ENCODE peak calls at places on chromosomes 13 and 19, in seven cellular contexts. H is midbrain, T is iPS DF 6.9, M is RCC 7860, A is lower leg skin, D is AG08395, K is T follicular helper cell. Q is an unnamed sample.

GRCh38 chr19:4267901-4268815 is 10.9 kb upstream of the SHD start:
- DNase-seq in H (no peak), T (no peak), M (no peak), A (no peak), D (peak), K (no peak), Q (no peak)

GRCh38 chr19:49071860-49072547 is 495 bp downstream of the KCNA7 start:
- DNase-seq in H (no peak), T (no peak), M (no peak), A (peak), D (no peak), K (no peak), Q (no peak)

GRCh38 chr13:27977476-27978300 is 8.6 kb upstream of the CDX2 start:
- DNase-seq in H (no peak), T (no peak), M (no peak), A (peak), D (no peak), K (no peak), Q (no peak)

GRCh38 chr19:1069009-1069779 is 2.2 kb downstream of the ARHGAP45 start:
- DNase-seq in H (peak), T (no peak), M (no peak), A (peak), D (no peak), K (peak), Q (peak)

GRCh38 chr19:17656970-17657369 is 31.2 kb downstream of the UNC13A start:
- DNase-seq in H (no peak), T (no peak), M (no peak), A (no peak), D (no peak), K (no peak), Q (no peak)

GRCh38 chr19:13841339-13842293 is 35.3 kb upstream of the NANOS3 start:
- DNase-seq in H (no peak), T (no peak), M (peak), A (peak), D (peak), K (no peak), Q (no peak)

GRCh38 chr13:43894438-43894837 is 14.7 kb downstream of the LACC1 start:
- DNase-seq in H (no peak), T (no peak), M (no peak), A (no peak), D (no peak), K (no peak), Q (no peak)

GRCh38 chr13:99429670-99430069 is 71.6 kb upstream of the TM9SF2 start:
- DNase-seq in H (no peak), T (no peak), M (no peak), A (peak), D (no peak), K (no peak), Q (no peak)

GRCh38 chr13:112849500-112849899 is 119.5 kb upstream of the MCF2L start:
- DNase-seq in H (no peak), T (no peak), M (no peak), A (no peak), D (no peak), K (no peak), Q (peak)

GRCh38 chr19:17385878-17386611 is 8.0 kb downstream of the CCDC194 start:
- DNase-seq in H (peak), T (no peak), M (peak), A (peak), D (peak), K (peak), Q (no peak)

GRCh38 chr13:29845440-29846056 is 4.9 kb downstream of the UBL3 start:
- DNase-seq in H (peak), T (no peak), M (no peak), A (no peak), D (no peak), K (no peak), Q (peak)

GRCh38 chr13:108769213-108770070 is 140.0 kb downstream of the MYO16 start:
- DNase-seq in H (no peak), T (no peak), M (peak), A (no peak), D (no peak), K (no peak), Q (no peak)

GRCh38 chr19:38830039-38830733 is 1.4 kb downstream of the ECH1 start:
- DNase-seq in H (no peak), T (no peak), M (peak), A (no peak), D (peak), K (no peak), Q (no peak)

GRCh38 chr19:53055117-53055516 is 10.6 kb downstream of the ERVV-2 start:
- DNase-seq in H (no peak), T (no peak), M (peak), A (no peak), D (no peak), K (no peak), Q (no peak)

GRCh38 chr19:7386308-7386707 is 37.6 kb downstream of the ARHGEF18 start:
- DNase-seq in H (no peak), T (no peak), M (no peak), A (no peak), D (no peak), K (no peak), Q (no peak)

GRCh38 chr13:111230385-111230930 is 90.0 kb upstream of the TEX29 start:
- DNase-seq in H (no peak), T (no peak), M (no peak), A (no peak), D (no peak), K (no peak), Q (no peak)

GRCh38 chr19:8557637-8558238 is 19.5 kb downstream of the MYO1F start:
- DNase-seq in H (no peak), T (no peak), M (no peak), A (no peak), D (no peak), K (no peak), Q (no peak)

GRCh38 chr13:112150352-112150751 is 83.4 kb downstream of the SOX1 start:
- DNase-seq in H (no peak), T (no peak), M (no peak), A (peak), D (no peak), K (no peak), Q (no peak)

GRCh38 chr19:14562660-14563589 is 8.9 kb downstream of the NDUFB7 start:
- DNase-seq in H (no peak), T (no peak), M (no peak), A (no peak), D (no peak), K (no peak), Q (no peak)

Q was measured in globus pallidus.